ENCODE peak calls at places on chromosomes 6 and 20, in six cellular contexts. One of them, this sample, is unnamed.
A peak's percentile ranks its signal among the peaks of the same experiment; 100 is the strongest.

GRCh38 chr6:109446072-109446471 is 5.5 kb downstream of the SMPD2 start:
- DNase-seq in A549: no peak
- DNase-seq in SK-N-SH: no peak
- DNase-seq in HepG2: no peak
- DNase-seq in K562: peak; percentile 50
- DNase-seq in GM12878: no peak
- DNase-seq in this sample: no peak

GRCh38 chr6:108694816-108695215 is 134.1 kb downstream of the FOXO3 start:
- DNase-seq in A549: no peak
- DNase-seq in SK-N-SH: no peak
- DNase-seq in HepG2: no peak
- DNase-seq in K562: no peak
- DNase-seq in GM12878: no peak
- DNase-seq in this sample: no peak

GRCh38 chr6:121000381-121000780 is 333.9 kb downstream of the TBC1D32 start:
- DNase-seq in A549: no peak
- DNase-seq in SK-N-SH: no peak
- DNase-seq in HepG2: no peak
- DNase-seq in K562: no peak
- DNase-seq in GM12878: no peak
- DNase-seq in this sample: no peak

GRCh38 chr6:14077193-14077853 is 40.2 kb upstream of the CD83 start:
- DNase-seq in A549: no peak
- DNase-seq in SK-N-SH: no peak
- DNase-seq in HepG2: no peak
- DNase-seq in K562: no peak
- DNase-seq in GM12878: no peak
- DNase-seq in this sample: no peak

GRCh38 chr6:87071683-87072082 is 23.2 kb downstream of the CGA start:
- DNase-seq in A549: no peak
- DNase-seq in SK-N-SH: no peak
- DNase-seq in HepG2: no peak
- DNase-seq in K562: no peak
- DNase-seq in GM12878: no peak
- DNase-seq in this sample: no peak

GRCh38 chr6:15417811-15418210 is 171.9 kb downstream of the JARID2 start:
- DNase-seq in A549: no peak
- DNase-seq in SK-N-SH: no peak
- DNase-seq in HepG2: no peak
- DNase-seq in K562: no peak
- DNase-seq in GM12878: no peak
- DNase-seq in this sample: peak; percentile 77

GRCh38 chr6:153947817-153948447 is 91.1 kb upstream of the OPRM1 start:
- DNase-seq in A549: peak; percentile 12
- DNase-seq in SK-N-SH: peak; percentile 19
- DNase-seq in HepG2: peak; percentile 20
- DNase-seq in K562: peak; percentile 20
- DNase-seq in GM12878: no peak
- DNase-seq in this sample: no peak

GRCh38 chr6:46748940-46749503 is 2.3 kb downstream of the ANKRD66 start:
- DNase-seq in A549: no peak
- DNase-seq in SK-N-SH: no peak
- DNase-seq in HepG2: no peak
- DNase-seq in K562: no peak
- DNase-seq in GM12878: no peak
- DNase-seq in this sample: no peak

GRCh38 chr6:34005845-34006644 is 139.8 kb downstream of the GRM4 start:
- DNase-seq in A549: no peak
- DNase-seq in SK-N-SH: no peak
- DNase-seq in HepG2: no peak
- DNase-seq in K562: no peak
- DNase-seq in GM12878: no peak
- DNase-seq in this sample: no peak

GRCh38 chr6:34015576-34015975 is 130.3 kb downstream of the GRM4 start:
- DNase-seq in A549: no peak
- DNase-seq in SK-N-SH: no peak
- DNase-seq in HepG2: no peak
- DNase-seq in K562: no peak
- DNase-seq in GM12878: no peak
- DNase-seq in this sample: no peak

GRCh38 chr6:34017106-34017805 is 128.6 kb downstream of the GRM4 start:
- DNase-seq in A549: no peak
- DNase-seq in SK-N-SH: no peak
- DNase-seq in HepG2: no peak
- DNase-seq in K562: no peak
- DNase-seq in GM12878: no peak
- DNase-seq in this sample: no peak

DNA sequence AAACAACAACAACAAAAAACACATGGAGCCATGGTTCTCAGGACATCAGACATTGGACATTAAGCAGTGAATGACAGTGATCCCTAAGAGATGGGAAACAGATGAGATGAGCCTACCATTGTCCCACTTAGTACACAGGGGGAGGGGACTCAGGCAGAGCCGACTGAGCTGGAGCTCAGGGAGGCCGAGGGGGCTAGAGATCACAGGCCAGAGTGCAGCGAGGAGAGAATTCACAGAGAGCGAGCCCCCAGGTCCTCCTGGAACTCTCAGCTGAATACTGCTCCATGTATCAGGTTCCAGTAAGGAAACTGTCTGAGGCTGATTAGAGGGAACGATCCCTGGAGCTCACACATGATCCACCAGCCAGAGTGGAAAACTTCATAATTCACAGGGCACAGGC is 134.6 kb downstream of the GRM4 start:
- DNase-seq in A549: no peak
- DNase-seq in SK-N-SH: no peak
- DNase-seq in HepG2: no peak
- DNase-seq in K562: no peak
- DNase-seq in GM12878: no peak
- DNase-seq in this sample: no peak
- TF ChIP-seq SMC3 in A549: no peak
- TF ChIP-seq SMC3 in SK-N-SH: no peak
- TF ChIP-seq SMC3 in HepG2: no peak
- TF ChIP-seq SMC3 in K562: no peak
- TF ChIP-seq SMC3 in GM12878: no peak
- TF ChIP-seq SMC3 in this sample: no peak

GRCh38 chr6:150163970-150164369 is 21.1 kb downstream of the PPP1R14C start:
- DNase-seq in A549: no peak
- DNase-seq in SK-N-SH: no peak
- DNase-seq in HepG2: no peak
- DNase-seq in K562: no peak
- DNase-seq in GM12878: no peak
- DNase-seq in this sample: no peak
- TF ChIP-seq RAD21 in A549: no peak
- TF ChIP-seq RAD21 in SK-N-SH: no peak
- TF ChIP-seq RAD21 in HepG2: no peak
- TF ChIP-seq RAD21 in K562: no peak
- TF ChIP-seq RAD21 in GM12878: no peak
- TF ChIP-seq RAD21 in this sample: no peak

GRCh38 chr6:147621280-147621679 is 112.8 kb downstream of the SAMD5 start:
- DNase-seq in A549: peak; percentile 13
- DNase-seq in SK-N-SH: no peak
- DNase-seq in HepG2: peak; percentile 13
- DNase-seq in K562: no peak
- DNase-seq in GM12878: no peak
- DNase-seq in this sample: peak; percentile 87
- TF ChIP-seq SMC3 in A549: no peak
- TF ChIP-seq SMC3 in SK-N-SH: no peak
- TF ChIP-seq SMC3 in HepG2: no peak
- TF ChIP-seq SMC3 in K562: no peak
- TF ChIP-seq SMC3 in GM12878: no peak
- TF ChIP-seq SMC3 in this sample: no peak

DNA sequence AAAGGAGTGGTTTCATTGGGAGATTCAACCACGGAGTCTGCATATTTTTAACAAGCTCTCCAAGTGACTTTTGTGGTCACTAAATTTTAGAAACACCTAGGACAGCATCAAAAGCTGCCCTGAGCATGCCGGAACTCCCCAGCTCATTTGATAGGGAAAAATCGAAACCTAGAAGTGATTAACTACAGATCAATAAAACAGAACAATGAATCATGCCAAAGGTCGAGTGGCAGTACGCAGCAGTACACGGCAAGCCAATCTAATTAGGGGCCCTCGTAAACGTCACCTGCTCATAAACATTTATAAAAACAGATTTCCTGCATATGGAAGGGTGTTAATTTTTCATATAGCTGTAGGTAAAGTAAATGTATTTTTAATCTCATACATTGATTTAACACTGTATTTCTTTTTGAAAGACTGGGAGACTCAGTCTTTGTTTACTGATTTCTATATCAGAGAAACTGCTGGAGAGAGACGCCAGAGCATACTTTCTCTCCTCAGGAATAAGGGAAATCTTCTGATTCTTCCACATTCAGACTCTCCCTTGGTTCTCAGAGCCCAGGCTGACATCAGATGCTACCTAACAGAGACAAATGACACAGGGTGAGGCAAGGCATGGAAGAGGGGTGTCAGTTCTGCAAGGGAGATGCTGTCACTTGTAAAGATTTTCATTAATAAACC is 232.6 kb downstream of the PTPRT start:
- DNase-seq in A549: no peak
- DNase-seq in SK-N-SH: no peak
- DNase-seq in HepG2: no peak
- DNase-seq in K562: no peak
- DNase-seq in GM12878: no peak
- DNase-seq in this sample: no peak
- TF ChIP-seq RAD21 in A549: no peak
- TF ChIP-seq RAD21 in SK-N-SH: no peak
- TF ChIP-seq RAD21 in HepG2: no peak
- TF ChIP-seq RAD21 in K562: no peak
- TF ChIP-seq RAD21 in GM12878: no peak
- TF ChIP-seq RAD21 in this sample: no peak

GRCh38 chr6:31285982-31286381 is 14.1 kb upstream of the HLA-C start:
- DNase-seq in A549: no peak
- DNase-seq in SK-N-SH: no peak
- DNase-seq in HepG2: no peak
- DNase-seq in K562: no peak
- DNase-seq in GM12878: no peak
- DNase-seq in this sample: no peak

GRCh38 chr6:31287621-31288020 is 15.7 kb upstream of the HLA-C start:
- DNase-seq in A549: no peak
- DNase-seq in SK-N-SH: no peak
- DNase-seq in HepG2: no peak
- DNase-seq in K562: no peak
- DNase-seq in GM12878: no peak
- DNase-seq in this sample: no peak

GRCh38 chr6:31285496-31285895 is 13.6 kb upstream of the HLA-C start:
- DNase-seq in A549: no peak
- DNase-seq in SK-N-SH: no peak
- DNase-seq in HepG2: no peak
- DNase-seq in K562: no peak
- DNase-seq in GM12878: no peak
- DNase-seq in this sample: no peak
- TF ChIP-seq SMC3 in A549: no peak
- TF ChIP-seq SMC3 in SK-N-SH: no peak
- TF ChIP-seq SMC3 in HepG2: no peak
- TF ChIP-seq SMC3 in K562: no peak
- TF ChIP-seq SMC3 in GM12878: no peak
- TF ChIP-seq SMC3 in this sample: no peak

GRCh38 chr20:63311186-63311832 is 18.3 kb downstream of the COL20A1 start:
- DNase-seq in A549: no peak
- DNase-seq in SK-N-SH: no peak
- DNase-seq in HepG2: no peak
- DNase-seq in K562: no peak
- DNase-seq in GM12878: no peak
- DNase-seq in this sample: no peak
- TF ChIP-seq RAD21 in A549: no peak
- TF ChIP-seq RAD21 in SK-N-SH: no peak
- TF ChIP-seq RAD21 in HepG2: no peak
- TF ChIP-seq RAD21 in K562: no peak
- TF ChIP-seq RAD21 in GM12878: no peak
- TF ChIP-seq RAD21 in this sample: no peak

GRCh38 chr6:41723178-41723935 is 12.1 kb downstream of the TFEB start:
- DNase-seq in A549: peak; percentile 63
- DNase-seq in SK-N-SH: no peak
- DNase-seq in HepG2: peak; percentile 77
- DNase-seq in K562: peak; percentile 49
- DNase-seq in GM12878: no peak
- DNase-seq in this sample: peak; percentile 91
- TF ChIP-seq SMC3 in A549: peak; percentile 22
- TF ChIP-seq SMC3 in SK-N-SH: no peak
- TF ChIP-seq SMC3 in HepG2: peak; percentile 44
- TF ChIP-seq SMC3 in K562: no peak
- TF ChIP-seq SMC3 in GM12878: peak; percentile 33
- TF ChIP-seq SMC3 in this sample: no peak

This sample was measured in IMR-90.